ENCODE peak calls at places on chromosomes 2 and 18, in nine cellular contexts. W is NCI-H1694; E is WTC11; X is SW 1271; B is activated CD8-positive, alpha-beta T cell treated with anti-CD3 and anti-CD28 coated beads, Interleukin-2, amount 10 ng/mL, durations not matched to agents 7 days and 5 days; T is NCI-H748 treated with DMSO at 0.1 percent for 48 hours; Y is SIG-M5; H is neural crest cell; J is stimulated activated CD4-positive, alpha-beta T cell treated with anti-CD3 and anti-CD28 coated beads, Interleukin-2, amount 100 ng/mL, for 48 hours. D is an unnamed sample.

GRCh38 chr2:55153564-55154315 is 78.4 kb downstream of the CLHC1 start:
- DNase-seq in W (peak), E (no peak), X (no peak), B (no peak), T (no peak), Y (no peak), H (no peak), J (no peak), D (no peak)

GRCh38 chr18:49024808-49025361 is 74.1 kb upstream of the SMAD7 start:
- DNase-seq in W (no peak), E (no peak), X (no peak), B (no peak), T (no peak), Y (no peak), H (no peak), J (no peak), D (no peak)

GRCh38 chr2:188338463-188338862 is 46.8 kb downstream of the GULP1 start:
- DNase-seq in W (no peak), E (no peak), X (no peak), B (no peak), T (no peak), Y (no peak), H (no peak), J (no peak), D (no peak)

GRCh38 chr2:216855614-216856013 is 4.2 kb downstream of the TNP1 start:
- DNase-seq in W (no peak), E (no peak), X (no peak), B (no peak), T (no peak), Y (no peak), H (no peak), J (no peak), D (no peak)

GRCh38 chr2:67471681-67472080 is 74.5 kb downstream of the ETAA1 start:
- DNase-seq in W (no peak), E (no peak), X (no peak), B (no peak), T (no peak), Y (no peak), H (no peak), J (no peak), D (no peak)

GRCh38 chr2:137047369-137047768 is 282.0 kb downstream of the THSD7B start:
- DNase-seq in W (no peak), E (no peak), X (no peak), B (no peak), T (no peak), Y (no peak), H (no peak), J (no peak), D (no peak)

GRCh38 chr2:141468746-141469145 is 662.1 kb downstream of the LRP1B start:
- DNase-seq in W (no peak), E (no peak), X (no peak), B (no peak), T (no peak), Y (no peak), H (no peak), J (no peak), D (no peak)

GRCh38 chr18:35513181-35513932 is 15.6 kb upstream of the INO80C start:
- DNase-seq in W (no peak), E (peak), X (no peak), B (no peak), T (no peak), Y (no peak), H (no peak), J (no peak), D (no peak)

GRCh38 chr18:10997885-10998284 is 151.5 kb downstream of the PIEZO2 start:
- DNase-seq in W (no peak), E (no peak), X (no peak), B (no peak), T (no peak), Y (no peak), H (no peak), J (no peak), D (no peak)

GRCh38 chr2:221767106-221767878 is 195.2 kb upstream of the EPHA4 start:
- DNase-seq in W (no peak), E (no peak), X (no peak), B (no peak), T (no peak), Y (no peak), H (no peak), J (no peak), D (no peak)

GRCh38 chr18:50607374-50607933 is 47.6 kb downstream of the MAPK4 start:
- DNase-seq in W (no peak), E (no peak), X (no peak), B (no peak), T (no peak), Y (no peak), H (no peak), J (no peak), D (no peak)

GRCh38 chr18:30766053-30766452 is 276.5 kb downstream of the DSC3 start:
- DNase-seq in W (no peak), E (no peak), X (no peak), B (no peak), T (no peak), Y (no peak), H (no peak), J (no peak), D (no peak)

GRCh38 chr2:167490394-167490793 is 602.1 kb downstream of the XIRP2 start:
- DNase-seq in W (no peak), E (no peak), X (no peak), B (no peak), T (no peak), Y (no peak), H (no peak), J (no peak), D (no peak)

GRCh38 chr2:154370873-154371272 is 327.6 kb upstream of the KCNJ3 start:
- DNase-seq in W (no peak), E (no peak), X (no peak), B (no peak), T (no peak), Y (no peak), H (no peak), J (no peak), D (peak)

GRCh38 chr18:45167109-45167551 is 448.1 kb upstream of the SLC14A2 start:
- DNase-seq in W (no peak), E (no peak), X (no peak), B (no peak), T (peak), Y (no peak), H (no peak), J (no peak), D (no peak)

GRCh38 chr2:42823744-42824453 is 31.5 kb upstream of the HAAO start:
- DNase-seq in W (no peak), E (no peak), X (no peak), B (no peak), T (no peak), Y (no peak), H (no peak), J (no peak), D (no peak)

GRCh38 chr2:230713331-230714121 is 884 bp downstream of the CAB39 start:
- DNase-seq in W (no peak), E (peak), X (peak), B (peak), T (peak), Y (peak), H (peak), J (peak), D (no peak)

GRCh38 chr2:142188562-142188961 is 57.7 kb upstream of the LRP1B start:
- DNase-seq in W (no peak), E (no peak), X (no peak), B (no peak), T (no peak), Y (no peak), H (no peak), J (no peak), D (no peak)

GRCh38 chr2:16096962-16097361 is 156.6 kb downstream of the MYCN start:
- DNase-seq in W (no peak), E (no peak), X (no peak), B (no peak), T (no peak), Y (no peak), H (no peak), J (no peak), D (no peak)

GRCh38 chr2:212523756-212524155 is 14.8 kb downstream of the ERBB4 start:
- DNase-seq in W (no peak), E (no peak), X (no peak), B (no peak), T (no peak), Y (no peak), H (no peak), J (no peak), D (no peak)

GRCh38 chr2:133849341-133849740 is 281.1 kb upstream of the NCKAP5 start:
- DNase-seq in W (no peak), E (no peak), X (no peak), B (no peak), T (no peak), Y (no peak), H (no peak), J (no peak), D (no peak)

GRCh38 chr18:23627325-23627724 is 35.4 kb downstream of the ANKRD29 start:
- DNase-seq in W (no peak), E (no peak), X (peak), B (no peak), T (no peak), Y (no peak), H (no peak), J (no peak), D (no peak)

GRCh38 chr2:234032301-234032856 is 18.1 kb upstream of the SPP2 start:
- DNase-seq in W (no peak), E (no peak), X (no peak), B (peak), T (no peak), Y (no peak), H (no peak), J (no peak), D (no peak)

GRCh38 chr2:150486539-150487484 is 655 bp downstream of the RND3 start:
- DNase-seq in W (peak), E (peak), X (peak), B (no peak), T (peak), Y (no peak), H (peak), J (no peak), D (no peak)

GRCh38 chr18:43563780-43564179 is 286.5 kb upstream of the SYT4 start:
- DNase-seq in W (peak), E (no peak), X (peak), B (no peak), T (peak), Y (no peak), H (peak), J (no peak), D (peak)

GRCh38 chr2:111958901-111959300 is 60.5 kb downstream of the MERTK start:
- DNase-seq in W (no peak), E (no peak), X (no peak), B (no peak), T (no peak), Y (no peak), H (no peak), J (no peak), D (no peak)

GRCh38 chr2:67374949-67375348 is 22.2 kb upstream of the ETAA1 start:
- DNase-seq in W (no peak), E (no peak), X (no peak), B (no peak), T (no peak), Y (no peak), H (no peak), J (no peak), D (no peak)

GRCh38 chr2:43210467-43211303 is 15.7 kb downstream of the ZFP36L2 start:
- DNase-seq in W (no peak), E (no peak), X (no peak), B (peak), T (no peak), Y (peak), H (no peak), J (no peak), D (no peak)

GRCh38 chr18:67845035-67845434 is 328.5 kb upstream of the DSEL start:
- DNase-seq in W (no peak), E (no peak), X (no peak), B (no peak), T (no peak), Y (no peak), H (no peak), J (no peak), D (no peak)

GRCh38 chr2:237660381-237660900 is 33.1 kb downstream of the LRRFIP1 start:
- DNase-seq in W (no peak), E (no peak), X (no peak), B (no peak), T (no peak), Y (no peak), H (no peak), J (no peak), D (no peak)

GRCh38 chr2:25920326-25920725 is 42.0 kb upstream of the ASXL2 start:
- DNase-seq in W (no peak), E (no peak), X (no peak), B (no peak), T (no peak), Y (no peak), H (no peak), J (no peak), D (no peak)

GRCh38 chr2:212193066-212193465 is 345.5 kb downstream of the ERBB4 start:
- DNase-seq in W (no peak), E (no peak), X (no peak), B (no peak), T (peak), Y (no peak), H (no peak), J (no peak), D (no peak)

GRCh38 chr2:209845666-209846065 is 74.0 kb downstream of the UNC80 start:
- DNase-seq in W (no peak), E (no peak), X (no peak), B (no peak), T (no peak), Y (no peak), H (no peak), J (no peak), D (no peak)

GRCh38 chr2:231519975-231520555 is 10.2 kb downstream of the NMUR1 start:
- DNase-seq in W (no peak), E (no peak), X (no peak), B (no peak), T (no peak), Y (no peak), H (no peak), J (no peak), D (no peak)

GRCh38 chr18:6024740-6025139 is 129.4 kb upstream of the TMEM200C start:
- DNase-seq in W (no peak), E (no peak), X (no peak), B (no peak), T (no peak), Y (no peak), H (no peak), J (no peak), D (no peak)

GRCh38 chr2:54704688-54705605 is 18.5 kb upstream of the EML6 start:
- DNase-seq in W (peak), E (no peak), X (peak), B (no peak), T (peak), Y (no peak), H (no peak), J (no peak), D (no peak)

GRCh38 chr2:97961534-97961933 is 34.2 kb downstream of the TMEM131 start:
- DNase-seq in W (no peak), E (no peak), X (no peak), B (no peak), T (no peak), Y (no peak), H (no peak), J (no peak), D (no peak)

GRCh38 chr2:36492216-36492945 is 105.6 kb downstream of the FEZ2 start:
- DNase-seq in W (no peak), E (no peak), X (no peak), B (no peak), T (no peak), Y (no peak), H (no peak), J (no peak), D (no peak)

GRCh38 chr2:182448371-182448770 is 21.5 kb upstream of the PDE1A start:
- DNase-seq in W (no peak), E (no peak), X (no peak), B (no peak), T (no peak), Y (no peak), H (no peak), J (no peak), D (no peak)

D was measured in iPS DF 19.7.